ENCODE peak calls at places on chromosomes 11 and 22, in nine cellular contexts. E is heart right ventricle; S is thoracic aorta; R is CD8-positive, alpha-beta memory T cell; C is transverse colon; H is RWPE2; Z is CD8-positive, alpha-beta T cell; X is neuronal stem cell; Y is mesenchymal stem cell. V is an unnamed sample.

GRCh38 chr11:75264356-75264755 is 23.8 kb downstream of the TPBGL start:
- DNase-seq in R (no peak), X (no peak), Z (no peak), E (no peak), S (no peak), C (peak; percentile 0), Y (no peak), H (peak; percentile 16), V (no peak)

GRCh38 chr22:36287881-36288515 is 35.1 kb downstream of the APOL1 start:
- DNase-seq in H (no peak), Z (no peak), X (no peak), R (no peak), S (no peak), Y (no peak), E (no peak), C (no peak), V (no peak)

GRCh38 chr22:44667829-44668189 is 34.2 kb upstream of the PRR5 start:
- DNase-seq in S (no peak), Z (peak; percentile 51), X (no peak), H (no peak), E (no peak), Y (no peak), R (peak; percentile 79), C (peak; percentile 53), V (no peak)

GRCh38 chr11:120331301-120331966 is 4.8 kb upstream of the ARHGEF12 start:
- DNase-seq in Z (no peak), C (no peak), E (peak; percentile 42), S (no peak), H (no peak), X (no peak), Y (peak; percentile 89), R (no peak), V (peak; percentile 61)

GRCh38 chr22:36213596-36213995 is 12.0 kb upstream of the APOL4 start:
- DNase-seq in Y (no peak), C (no peak), Z (no peak), H (no peak), S (no peak), E (no peak), X (no peak), R (no peak), V (no peak)

GRCh38 chr22:22703715-22704114 is 59.3 kb downstream of the GGTLC2 start:
- DNase-seq in H (no peak), S (no peak), Z (no peak), E (no peak), R (no peak), C (no peak), Y (no peak), X (no peak), V (no peak)

GRCh38 chr11:61542024-61542461 is 33.5 kb downstream of the LRRC10B start:
- DNase-seq in Y (no peak), X (no peak), Z (no peak), H (no peak), E (no peak), C (no peak), S (no peak), R (no peak), V (no peak)

GRCh38 chr22:32660292-32660691 is 141.2 kb upstream of the TIMP3 start:
- DNase-seq in H (no peak), C (peak; percentile 69), Z (peak; percentile 34), E (peak; percentile 70), Y (peak; percentile 73), S (no peak), R (peak; percentile 10), X (peak; percentile 42), V (peak; percentile 35)

GRCh38 chr11:61281581-61282250 is 13.4 kb downstream of the VWCE start:
- DNase-seq in S (no peak), X (peak; percentile 67), R (no peak), C (peak; percentile 81), Z (no peak), E (no peak), Y (peak; percentile 22), H (no peak), V (no peak)

GRCh38 chr22:35301370-35301874 is 1.7 kb downstream of the TOM1 start:
- DNase-seq in Y (peak; percentile 99), Z (no peak), R (no peak), X (no peak), E (no peak), S (no peak), H (no peak), C (peak; percentile 39), V (no peak)

GRCh38 chr11:44600739-44601416 is 35.4 kb downstream of the CD82 start:
- DNase-seq in S (no peak), R (no peak), E (peak; percentile 49), H (no peak), Y (no peak), C (no peak), X (no peak), Z (no peak), V (no peak)

GRCh38 chr22:36365020-36365411 is 22.8 kb downstream of the MYH9 start:
- DNase-seq in Y (peak; percentile 99), Z (peak; percentile 76), X (no peak), S (peak; percentile 91), E (peak; percentile 80), R (peak; percentile 85), H (peak; percentile 90), C (peak; percentile 75), V (peak; percentile 90)

GRCh38 chr11:46520971-46521745 is 72.7 kb downstream of the AMBRA1 start:
- DNase-seq in C (no peak), Z (no peak), E (no peak), X (no peak), S (no peak), Y (peak; percentile 70), H (no peak), R (no peak), V (peak; percentile 50)

GRCh38 chr22:22520667-22521602 is 865 bp upstream of the ZNF280A start:
- DNase-seq in Z (no peak), H (no peak), S (no peak), E (no peak), X (no peak), C (no peak), Y (no peak), R (no peak), V (no peak)

GRCh38 chr22:41524283-41524682 is 20.0 kb downstream of the POLR3H start:
- DNase-seq in X (no peak), H (no peak), E (peak; percentile 62), Y (peak; percentile 57), C (peak; percentile 59), Z (no peak), S (peak; percentile 55), R (no peak), V (no peak)

DNA sequence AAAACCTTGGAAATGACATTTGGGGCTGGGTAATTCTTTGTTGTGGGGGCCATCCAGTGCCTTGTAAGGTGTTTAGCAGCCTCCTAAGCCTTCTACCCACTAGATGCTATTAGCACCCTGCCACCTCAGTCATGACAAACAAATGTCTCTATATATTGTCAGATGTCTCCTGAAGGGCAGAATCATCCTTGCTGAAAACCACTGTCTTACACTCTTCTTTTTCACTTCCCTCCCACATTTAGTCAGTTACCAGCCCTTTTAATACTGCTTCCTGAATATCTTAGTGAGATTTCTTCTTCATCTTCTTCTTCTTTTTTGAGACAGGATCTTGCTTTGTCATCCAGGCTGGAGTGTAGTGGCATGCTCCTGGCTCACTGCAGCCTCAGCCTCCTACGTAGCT is 33.1 kb downstream of the TNRC6B start:
- DNase-seq in X (no peak), Z (no peak), H (no peak), R (no peak), S (no peak), C (no peak), E (no peak), Y (no peak), V (no peak)
- H3K4me1 ChIP-seq in X (no peaks in the 10 kb centered on the region), Z (peaks cover 59% of the 10 kb centered on the region), H (peaks cover 8% of the 10 kb centered on the region), R (peaks cover 60% of the 10 kb centered on the region), S (peaks cover 54% of the 10 kb centered on the region), C (peaks cover 10% of the 10 kb centered on the region), E (peaks cover 74% of the 10 kb centered on the region), Y (peaks cover 3% of the 10 kb centered on the region), V (no peaks in the 10 kb centered on the region)

GRCh38 chr11:8720376-8720775 is 37.8 kb downstream of the RPL27A start:
- DNase-seq in Y (peak; percentile 22), H (no peak), S (no peak), X (no peak), R (no peak), C (no peak), E (no peak), Z (no peak), V (no peak)

GRCh38 chr11:8722156-8722555 is 39.6 kb downstream of the RPL27A start:
- DNase-seq in H (no peak), R (no peak), Y (peak; percentile 77), S (no peak), E (peak; percentile 29), Z (no peak), X (no peak), C (no peak), V (no peak)

GRCh38 chr11:8720868-8721739 is 38.5 kb downstream of the RPL27A start:
- DNase-seq in R (no peak), Y (peak; percentile 23), H (no peak), Z (no peak), C (peak; percentile 62), S (no peak), E (no peak), X (no peak), V (no peak)

GRCh38 chr11:8722809-8723208 is 40.2 kb downstream of the RPL27A start:
- DNase-seq in C (no peak), H (no peak), S (no peak), Y (no peak), X (no peak), Z (no peak), E (no peak), R (no peak), V (no peak)

DNA sequence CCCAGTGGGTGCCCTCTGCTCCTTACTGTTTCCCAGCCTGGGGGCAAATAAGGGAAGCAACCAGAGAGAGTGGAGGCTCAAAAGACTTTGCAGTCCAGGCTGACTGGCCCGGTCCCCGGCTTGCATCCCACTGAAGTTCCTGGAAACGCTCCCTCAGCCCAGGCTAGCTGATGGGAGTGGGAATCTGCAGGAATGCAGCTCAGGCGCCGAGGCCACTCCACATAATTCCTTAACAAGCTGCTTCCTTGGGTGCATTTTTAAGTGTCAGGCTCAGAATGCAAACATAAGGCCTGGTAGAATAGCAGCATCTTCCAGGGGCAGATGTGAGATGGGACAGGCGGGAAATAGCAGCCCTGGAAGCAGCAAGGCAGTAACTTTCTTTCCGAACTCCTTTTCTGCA is 39.1 kb downstream of the RPL27A start:
- DNase-seq in X (no peak), Y (peak; percentile 63), C (peak; percentile 17), R (no peak), E (no peak), H (no peak), Z (no peak), S (no peak), V (no peak)
- H3K4me1 ChIP-seq in X (peaks cover 13% of the 10 kb centered on the region), Y (peaks cover 40% of the 10 kb centered on the region), C (peaks cover 52% of the 10 kb centered on the region), R (no peaks in the 10 kb centered on the region), E (peaks cover 59% of the 10 kb centered on the region), H (peaks cover 53% of the 10 kb centered on the region), Z (no peaks in the 10 kb centered on the region), S (peaks cover 51% of the 10 kb centered on the region), V (peaks cover 53% of the 10 kb centered on the region)

DNA sequence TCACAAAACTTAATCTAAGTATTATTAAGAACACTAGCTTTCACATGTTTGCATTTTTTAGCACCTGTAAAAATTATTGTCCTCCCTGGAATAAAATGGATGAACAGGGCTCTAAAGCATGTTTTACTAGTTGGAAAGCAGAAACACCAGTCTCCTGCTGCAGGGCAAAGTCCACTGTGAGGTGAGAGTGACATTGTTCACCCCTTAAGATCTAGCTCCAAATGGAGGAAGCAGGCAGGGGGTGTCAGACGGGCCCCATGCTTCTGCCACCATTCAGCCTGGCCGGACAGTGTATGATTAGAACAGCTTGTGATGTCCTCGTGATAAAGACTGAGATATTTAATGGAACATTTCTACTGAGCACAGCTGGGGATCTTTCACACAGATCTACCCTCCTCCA is 238.8 kb upstream of the ARHGAP20 start:
- DNase-seq in Z (no peak), Y (no peak), H (no peak), R (no peak), X (no peak), E (no peak), C (no peak), S (no peak), V (no peak)
- H3K4me1 ChIP-seq in Z (no peaks in the 10 kb centered on the region), Y (no peaks in the 10 kb centered on the region), H (no peaks in the 10 kb centered on the region), R (no peaks in the 10 kb centered on the region), X (no peaks in the 10 kb centered on the region), E (no peaks in the 10 kb centered on the region), C (no peaks in the 10 kb centered on the region), S (no peaks in the 10 kb centered on the region), V (no peaks in the 10 kb centered on the region)

GRCh38 chr22:30340911-30341685 is 14.4 kb upstream of the TBC1D10A start:
- DNase-seq in Z (no peak), R (no peak), E (peak; percentile 74), X (no peak), S (peak; percentile 57), C (no peak), H (no peak), Y (no peak), V (no peak)
- H3K4me1 ChIP-seq in Z (no peaks in the 10 kb centered on the region), R (no peaks in the 10 kb centered on the region), E (peaks cover 35% of the 10 kb centered on the region), X (no peaks in the 10 kb centered on the region), S (peaks cover 9% of the 10 kb centered on the region), C (no peaks in the 10 kb centered on the region), H (no peaks in the 10 kb centered on the region), Y (no peaks in the 10 kb centered on the region), V (no peaks in the 10 kb centered on the region)